ENCODE peak calls at places on chromosomes 7 and 10, in ten cellular contexts. S, W, C, F, P, Q, B, N, Y and O are unnamed samples.

GRCh38 chr7:150363872-150364271 is 4.8 kb upstream of the REPIN1 start:
- DNase-seq in S (no peak), W (no peak), C (no peak), F (no peak), P (no peak), Q (no peak), B (no peak), N (no peak), Y (no peak), O (no peak)

GRCh38 chr10:129894721-129895120 is 69.4 kb downstream of the EBF3 start:
- DNase-seq in S (no peak), W (no peak), C (no peak), F (no peak), P (no peak), Q (no peak), B (no peak), N (no peak), Y (no peak), O (no peak)

GRCh38 chr10:99531026-99531695 is 1.6 kb upstream of the NKX2-3 start:
- DNase-seq in S (no peak), W (no peak), C (no peak), F (peak), P (no peak), Q (no peak), B (no peak), N (no peak), Y (no peak), O (no peak)

GRCh38 chr10:86648706-86649426 is 5.5 kb upstream of the OPN4 start:
- DNase-seq in S (no peak), W (peak), C (peak), F (peak), P (peak), Q (no peak), B (peak), N (peak), Y (no peak), O (peak)

GRCh38 chr10:118926441-118926840 is 103.1 kb upstream of the NANOS1 start:
- DNase-seq in S (no peak), W (no peak), C (no peak), F (no peak), P (no peak), Q (no peak), B (peak), N (no peak), Y (no peak), O (no peak)

GRCh38 chr7:156152380-156152779 is 340.1 kb upstream of the SHH start:
- DNase-seq in S (no peak), W (peak), C (no peak), F (peak), P (no peak), Q (no peak), B (no peak), N (peak), Y (no peak), O (no peak)

GRCh38 chr7:64872351-64872750 is 30.7 kb upstream of the ZNF273 start:
- DNase-seq in S (no peak), W (no peak), C (no peak), F (peak), P (no peak), Q (no peak), B (peak), N (no peak), Y (no peak), O (no peak)

GRCh38 chr7:102230593-102230992 is 56.1 kb upstream of the SH2B2 start:
- DNase-seq in S (no peak), W (peak), C (no peak), F (no peak), P (no peak), Q (no peak), B (no peak), N (no peak), Y (no peak), O (no peak)

GRCh38 chr7:102236592-102237287 is 49.9 kb upstream of the SH2B2 start:
- DNase-seq in S (peak), W (peak), C (peak), F (peak), P (no peak), Q (no peak), B (peak), N (peak), Y (peak), O (no peak)

GRCh38 chr7:23863209-23863798 is 153.3 kb downstream of the STK31 start:
- DNase-seq in S (peak), W (peak), C (no peak), F (peak), P (peak), Q (no peak), B (no peak), N (peak), Y (peak), O (peak)

GRCh38 chr7:142478479-142479220 is 220.8 kb upstream of the PRSS58 start:
- DNase-seq in S (peak), W (peak), C (no peak), F (peak), P (no peak), Q (no peak), B (no peak), N (peak), Y (no peak), O (no peak)

GRCh38 chr10:78934499-78934898 is 134.3 kb upstream of the ZMIZ1 start:
- DNase-seq in S (no peak), W (no peak), C (no peak), F (no peak), P (no peak), Q (no peak), B (no peak), N (no peak), Y (no peak), O (no peak)

GRCh38 chr10:52334595-52334994 is 20.5 kb downstream of the DKK1 start:
- DNase-seq in S (no peak), W (no peak), C (no peak), F (no peak), P (no peak), Q (no peak), B (no peak), N (no peak), Y (no peak), O (no peak)

GRCh38 chr7:16070806-16071205 is 350.5 kb downstream of the CRPPA start:
- DNase-seq in S (no peak), W (no peak), C (no peak), F (no peak), P (no peak), Q (no peak), B (no peak), N (no peak), Y (no peak), O (no peak)

GRCh38 chr7:16066805-16067459 is 354.4 kb downstream of the CRPPA start:
- DNase-seq in S (no peak), W (no peak), C (no peak), F (no peak), P (no peak), Q (no peak), B (no peak), N (no peak), Y (no peak), O (no peak)

GRCh38 chr7:16067695-16068094 is 353.6 kb downstream of the CRPPA start:
- DNase-seq in S (no peak), W (no peak), C (no peak), F (no peak), P (no peak), Q (no peak), B (no peak), N (no peak), Y (no peak), O (no peak)

GRCh38 chr7:16071246-16071857 is 350.0 kb downstream of the CRPPA start:
- DNase-seq in S (no peak), W (peak), C (no peak), F (peak), P (peak), Q (no peak), B (no peak), N (peak), Y (peak), O (peak)
- TF ChIP-seq CTCF in S (peak), W (peak), C (peak), F (peak), P (peak), Q (peak), B (peak), N (peak), Y (peak), O (peak)

GRCh38 chr10:75034714-75035258 is 76.7 kb upstream of the SAMD8 start:
- DNase-seq in S (no peak), W (no peak), C (no peak), F (no peak), P (no peak), Q (no peak), B (no peak), N (no peak), Y (no peak), O (no peak)
- TF ChIP-seq CTCF in S (no peak), W (peak), C (no peak), F (peak), P (no peak), Q (no peak), B (no peak), N (no peak), Y (no peak), O (no peak)

GRCh38 chr7:13990984-13991790 is 1.7 kb upstream of the ETV1 start:
- DNase-seq in S (peak), W (peak), C (peak), F (peak), P (peak), Q (no peak), B (peak), N (peak), Y (peak), O (peak)
- TF ChIP-seq CTCF in S (no peak), W (no peak), C (no peak), F (no peak), P (no peak), Q (no peak), B (no peak), N (no peak), Y (no peak), O (no peak)

GRCh38 chr10:100567826-100568225 is 32.1 kb downstream of the HIF1AN start:
- DNase-seq in S (peak), W (no peak), C (no peak), F (peak), P (no peak), Q (no peak), B (no peak), N (no peak), Y (no peak), O (no peak)

GRCh38 chr10:100568937-100569336 is 33.2 kb downstream of the HIF1AN start:
- DNase-seq in S (peak), W (no peak), C (no peak), F (no peak), P (no peak), Q (no peak), B (no peak), N (no peak), Y (no peak), O (no peak)

GRCh38 chr10:100571069-100571817 is 35.5 kb downstream of the HIF1AN start:
- DNase-seq in S (no peak), W (no peak), C (no peak), F (no peak), P (no peak), Q (no peak), B (no peak), N (no peak), Y (no peak), O (no peak)

GRCh38 chr10:100570518-100570865 is 34.7 kb downstream of the HIF1AN start:
- DNase-seq in S (no peak), W (no peak), C (no peak), F (no peak), P (no peak), Q (no peak), B (no peak), N (no peak), Y (no peak), O (no peak)

GRCh38 chr10:100569687-100570517 is 34.2 kb downstream of the HIF1AN start:
- DNase-seq in S (peak), W (no peak), C (no peak), F (peak), P (no peak), Q (no peak), B (no peak), N (no peak), Y (peak), O (no peak)
- TF ChIP-seq CTCF in S (peak), W (peak), C (no peak), F (peak), P (no peak), Q (no peak), B (no peak), N (no peak), Y (peak), O (no peak)

GRCh38 chr7:72187179-72187578 is 225.0 kb downstream of the CALN1 start:
- DNase-seq in S (no peak), W (no peak), C (no peak), F (peak), P (no peak), Q (no peak), B (no peak), N (no peak), Y (no peak), O (no peak)

GRCh38 chr7:72182036-72182435 is 230.1 kb downstream of the CALN1 start:
- DNase-seq in S (no peak), W (no peak), C (no peak), F (no peak), P (no peak), Q (no peak), B (no peak), N (no peak), Y (no peak), O (no peak)

GRCh38 chr7:72183835-72184234 is 228.3 kb downstream of the CALN1 start:
- DNase-seq in S (peak), W (no peak), C (no peak), F (peak), P (no peak), Q (no peak), B (no peak), N (peak), Y (no peak), O (no peak)
- TF ChIP-seq CTCF in S (peak), W (no peak), C (no peak), F (peak), P (no peak), Q (no peak), B (no peak), N (peak), Y (peak), O (no peak)